ENCODE peak calls at places on chromosome 16, in six cellular contexts. One of them, this sample, is unnamed. For H3K36me3 and H3K4me1, the result is how much of the 10 kb centered on the place peaks cover.

GRCh38 chr16:70789927-70790447 is 11.0 kb downstream of the VAC14 start:
- DNase-seq in left ventricle myocardium inferior: no peak
- DNase-seq in ascending aorta: no peak
- DNase-seq in fibroblast of lung: no peak
- DNase-seq in neuronal stem cell: no peak
- DNase-seq in esophagus muscularis mucosa: no peak
- DNase-seq in this sample: no peak

GRCh38 chr16:84739349-84740124 is 39.7 kb downstream of the USP10 start:
- DNase-seq in left ventricle myocardium inferior: no peak
- DNase-seq in ascending aorta: no peak
- DNase-seq in fibroblast of lung: peak
- DNase-seq in neuronal stem cell: no peak
- DNase-seq in esophagus muscularis mucosa: no peak
- DNase-seq in this sample: no peak

GRCh38 chr16:84315422-84315821 is 20.7 kb downstream of the WFDC1 start:
- DNase-seq in left ventricle myocardium inferior: no peak
- DNase-seq in ascending aorta: no peak
- DNase-seq in fibroblast of lung: no peak
- DNase-seq in neuronal stem cell: no peak
- DNase-seq in esophagus muscularis mucosa: no peak
- DNase-seq in this sample: no peak

GRCh38 chr16:76265434-76266045 is 11.7 kb upstream of the CNTNAP4 start:
- DNase-seq in left ventricle myocardium inferior: no peak
- DNase-seq in ascending aorta: no peak
- DNase-seq in fibroblast of lung: peak
- DNase-seq in neuronal stem cell: no peak
- DNase-seq in esophagus muscularis mucosa: no peak
- DNase-seq in this sample: peak

GRCh38 chr16:24524855-24525652 is 14.3 kb upstream of the RBBP6 start:
- DNase-seq in left ventricle myocardium inferior: no peak
- DNase-seq in ascending aorta: no peak
- DNase-seq in fibroblast of lung: no peak
- DNase-seq in neuronal stem cell: no peak
- DNase-seq in esophagus muscularis mucosa: no peak
- DNase-seq in this sample: no peak

GRCh38 chr16:52617591-52617990 is 70.6 kb upstream of the TOX3 start:
- DNase-seq in left ventricle myocardium inferior: no peak
- DNase-seq in ascending aorta: no peak
- DNase-seq in fibroblast of lung: no peak
- DNase-seq in neuronal stem cell: no peak
- DNase-seq in esophagus muscularis mucosa: no peak
- DNase-seq in this sample: no peak

GRCh38 chr16:80105160-80105559 is 435.6 kb upstream of the DYNLRB2 start:
- DNase-seq in left ventricle myocardium inferior: no peak
- DNase-seq in ascending aorta: no peak
- DNase-seq in fibroblast of lung: peak
- DNase-seq in neuronal stem cell: no peak
- DNase-seq in esophagus muscularis mucosa: no peak
- DNase-seq in this sample: no peak

GRCh38 chr16:9114842-9115241 is 23.4 kb downstream of the HAPSTR1 start:
- DNase-seq in left ventricle myocardium inferior: no peak
- DNase-seq in ascending aorta: no peak
- DNase-seq in fibroblast of lung: no peak
- DNase-seq in neuronal stem cell: no peak
- DNase-seq in esophagus muscularis mucosa: no peak
- DNase-seq in this sample: no peak

GRCh38 chr16:67375161-67375560 is 18.1 kb downstream of the TPPP3 start:
- DNase-seq in left ventricle myocardium inferior: no peak
- DNase-seq in ascending aorta: no peak
- DNase-seq in fibroblast of lung: no peak
- DNase-seq in neuronal stem cell: no peak
- DNase-seq in esophagus muscularis mucosa: no peak
- DNase-seq in this sample: no peak

GRCh38 chr16:66740010-66740409 is 11.4 kb downstream of the DYNC1LI2 start:
- DNase-seq in left ventricle myocardium inferior: no peak
- DNase-seq in ascending aorta: no peak
- DNase-seq in fibroblast of lung: no peak
- DNase-seq in neuronal stem cell: peak
- DNase-seq in esophagus muscularis mucosa: no peak
- DNase-seq in this sample: peak

GRCh38 chr16:85286066-85286712 is 173.9 kb upstream of the CIBAR2 start:
- DNase-seq in left ventricle myocardium inferior: peak
- DNase-seq in ascending aorta: peak
- DNase-seq in fibroblast of lung: peak
- DNase-seq in neuronal stem cell: no peak
- DNase-seq in esophagus muscularis mucosa: no peak
- DNase-seq in this sample: peak

GRCh38 chr16:78648517-78648916 is 549.1 kb downstream of the WWOX start:
- DNase-seq in left ventricle myocardium inferior: no peak
- DNase-seq in ascending aorta: no peak
- DNase-seq in fibroblast of lung: peak
- DNase-seq in neuronal stem cell: no peak
- DNase-seq in esophagus muscularis mucosa: no peak
- DNase-seq in this sample: no peak

GRCh38 chr16:83365166-83365565 is 442.6 kb upstream of the HSBP1 start:
- DNase-seq in left ventricle myocardium inferior: no peak
- DNase-seq in ascending aorta: no peak
- DNase-seq in fibroblast of lung: peak
- DNase-seq in neuronal stem cell: no peak
- DNase-seq in esophagus muscularis mucosa: no peak
- DNase-seq in this sample: no peak

GRCh38 chr16:81634380-81635121 is 144.5 kb upstream of the PLCG2 start:
- DNase-seq in left ventricle myocardium inferior: no peak
- DNase-seq in ascending aorta: no peak
- DNase-seq in fibroblast of lung: peak
- DNase-seq in neuronal stem cell: no peak
- DNase-seq in esophagus muscularis mucosa: no peak
- DNase-seq in this sample: peak

GRCh38 chr16:68035227-68035626 is 12.1 kb downstream of the DUS2 start:
- DNase-seq in left ventricle myocardium inferior: no peak
- DNase-seq in ascending aorta: no peak
- DNase-seq in fibroblast of lung: no peak
- DNase-seq in neuronal stem cell: no peak
- DNase-seq in esophagus muscularis mucosa: no peak
- DNase-seq in this sample: no peak

GRCh38 chr16:77289331-77289809 is 90.2 kb downstream of the SYCE1L start:
- DNase-seq in left ventricle myocardium inferior: no peak
- DNase-seq in ascending aorta: no peak
- DNase-seq in fibroblast of lung: peak
- DNase-seq in neuronal stem cell: no peak
- DNase-seq in esophagus muscularis mucosa: no peak
- DNase-seq in this sample: no peak

GRCh38 chr16:28610595-28611270 is 889 bp upstream of the SULT1A1 start:
- DNase-seq in left ventricle myocardium inferior: no peak
- DNase-seq in ascending aorta: no peak
- DNase-seq in fibroblast of lung: no peak
- DNase-seq in neuronal stem cell: no peak
- DNase-seq in esophagus muscularis mucosa: no peak
- DNase-seq in this sample: no peak

GRCh38 chr16:30488764-30489595 is 16.4 kb downstream of the ITGAL start:
- DNase-seq in left ventricle myocardium inferior: no peak
- DNase-seq in ascending aorta: no peak
- DNase-seq in fibroblast of lung: no peak
- DNase-seq in neuronal stem cell: no peak
- DNase-seq in esophagus muscularis mucosa: no peak
- DNase-seq in this sample: no peak

GRCh38 chr16:85173981-85174751 is 61.9 kb upstream of the CIBAR2 start:
- DNase-seq in left ventricle myocardium inferior: no peak
- DNase-seq in ascending aorta: no peak
- DNase-seq in fibroblast of lung: peak
- DNase-seq in neuronal stem cell: no peak
- DNase-seq in esophagus muscularis mucosa: no peak
- DNase-seq in this sample: no peak

GRCh38 chr16:87541004-87541881 is 48.4 kb upstream of the ZCCHC14 start:
- DNase-seq in left ventricle myocardium inferior: peak
- DNase-seq in ascending aorta: peak
- DNase-seq in fibroblast of lung: peak
- DNase-seq in neuronal stem cell: no peak
- DNase-seq in esophagus muscularis mucosa: no peak
- DNase-seq in this sample: peak

GRCh38 chr16:87542531-87543102 is 49.8 kb upstream of the ZCCHC14 start:
- DNase-seq in left ventricle myocardium inferior: no peak
- DNase-seq in ascending aorta: no peak
- DNase-seq in fibroblast of lung: no peak
- DNase-seq in neuronal stem cell: no peak
- DNase-seq in esophagus muscularis mucosa: no peak
- DNase-seq in this sample: peak

GRCh38 chr16:87541882-87542234 is 49.0 kb upstream of the ZCCHC14 start:
- DNase-seq in left ventricle myocardium inferior: no peak
- DNase-seq in ascending aorta: no peak
- DNase-seq in fibroblast of lung: no peak
- DNase-seq in neuronal stem cell: no peak
- DNase-seq in esophagus muscularis mucosa: no peak
- DNase-seq in this sample: peak

GRCh38 chr16:87540072-87540976 is 47.5 kb upstream of the ZCCHC14 start:
- DNase-seq in left ventricle myocardium inferior: no peak
- DNase-seq in ascending aorta: no peak
- DNase-seq in fibroblast of lung: no peak
- DNase-seq in neuronal stem cell: no peak
- DNase-seq in esophagus muscularis mucosa: no peak
- DNase-seq in this sample: peak

DNA sequence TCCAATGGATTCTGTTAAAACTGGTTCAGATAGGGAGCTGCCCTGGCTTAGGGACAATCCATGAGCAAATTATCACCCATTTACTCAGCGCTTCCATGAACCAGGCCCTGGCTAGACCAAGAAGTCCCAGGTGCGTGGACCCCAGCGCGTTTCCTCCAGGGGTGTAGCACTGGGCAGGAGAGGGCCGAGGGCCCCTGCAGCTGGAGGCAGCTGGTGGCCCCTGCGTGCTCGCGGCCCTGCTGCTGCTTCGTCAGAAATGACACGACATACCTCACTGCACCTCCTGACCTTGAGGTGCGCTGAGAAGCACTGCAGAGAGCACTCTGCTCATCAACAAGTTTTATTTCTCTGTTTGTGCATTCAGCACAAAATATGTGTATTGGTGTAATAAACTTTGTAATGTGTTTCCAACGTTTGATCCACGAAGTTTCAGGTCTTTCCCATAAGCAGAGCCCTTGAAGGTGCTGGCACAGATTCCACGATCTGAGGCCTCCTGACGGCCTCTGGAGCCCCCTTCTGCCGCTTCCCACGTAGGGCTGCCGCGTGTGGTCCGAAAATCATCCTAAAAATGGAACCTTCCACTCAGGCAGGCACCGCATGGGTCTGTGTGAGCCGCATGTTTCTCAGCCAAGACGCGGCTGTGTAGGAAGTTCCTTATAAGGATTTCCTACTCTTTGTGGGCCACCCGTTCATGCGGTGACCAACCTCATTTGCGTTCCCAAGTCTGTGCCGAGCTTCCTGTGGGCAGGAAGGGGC is 50.8 kb upstream of the ZCCHC14 start:
- DNase-seq in left ventricle myocardium inferior: no peak
- DNase-seq in ascending aorta: no peak
- DNase-seq in fibroblast of lung: no peak
- DNase-seq in neuronal stem cell: no peak
- DNase-seq in esophagus muscularis mucosa: no peak
- DNase-seq in this sample: no peak
- H3K36me3 ChIP-seq in left ventricle myocardium inferior: under half
- H3K36me3 ChIP-seq in ascending aorta: under half
- H3K36me3 ChIP-seq in fibroblast of lung: under half
- H3K36me3 ChIP-seq in neuronal stem cell: under half
- H3K36me3 ChIP-seq in esophagus muscularis mucosa: under half
- H3K36me3 ChIP-seq in this sample: under half

GRCh38 chr16:27234171-27234570 is 30.8 kb downstream of the KDM8 start:
- DNase-seq in left ventricle myocardium inferior: no peak
- DNase-seq in ascending aorta: no peak
- DNase-seq in fibroblast of lung: no peak
- DNase-seq in neuronal stem cell: no peak
- DNase-seq in esophagus muscularis mucosa: no peak
- DNase-seq in this sample: no peak
- H3K4me1 ChIP-seq in left ventricle myocardium inferior: half or more
- H3K4me1 ChIP-seq in ascending aorta: under half
- H3K4me1 ChIP-seq in fibroblast of lung: under half
- H3K4me1 ChIP-seq in neuronal stem cell: under half
- H3K4me1 ChIP-seq in esophagus muscularis mucosa: under half
- H3K4me1 ChIP-seq in this sample: under half

DNA sequence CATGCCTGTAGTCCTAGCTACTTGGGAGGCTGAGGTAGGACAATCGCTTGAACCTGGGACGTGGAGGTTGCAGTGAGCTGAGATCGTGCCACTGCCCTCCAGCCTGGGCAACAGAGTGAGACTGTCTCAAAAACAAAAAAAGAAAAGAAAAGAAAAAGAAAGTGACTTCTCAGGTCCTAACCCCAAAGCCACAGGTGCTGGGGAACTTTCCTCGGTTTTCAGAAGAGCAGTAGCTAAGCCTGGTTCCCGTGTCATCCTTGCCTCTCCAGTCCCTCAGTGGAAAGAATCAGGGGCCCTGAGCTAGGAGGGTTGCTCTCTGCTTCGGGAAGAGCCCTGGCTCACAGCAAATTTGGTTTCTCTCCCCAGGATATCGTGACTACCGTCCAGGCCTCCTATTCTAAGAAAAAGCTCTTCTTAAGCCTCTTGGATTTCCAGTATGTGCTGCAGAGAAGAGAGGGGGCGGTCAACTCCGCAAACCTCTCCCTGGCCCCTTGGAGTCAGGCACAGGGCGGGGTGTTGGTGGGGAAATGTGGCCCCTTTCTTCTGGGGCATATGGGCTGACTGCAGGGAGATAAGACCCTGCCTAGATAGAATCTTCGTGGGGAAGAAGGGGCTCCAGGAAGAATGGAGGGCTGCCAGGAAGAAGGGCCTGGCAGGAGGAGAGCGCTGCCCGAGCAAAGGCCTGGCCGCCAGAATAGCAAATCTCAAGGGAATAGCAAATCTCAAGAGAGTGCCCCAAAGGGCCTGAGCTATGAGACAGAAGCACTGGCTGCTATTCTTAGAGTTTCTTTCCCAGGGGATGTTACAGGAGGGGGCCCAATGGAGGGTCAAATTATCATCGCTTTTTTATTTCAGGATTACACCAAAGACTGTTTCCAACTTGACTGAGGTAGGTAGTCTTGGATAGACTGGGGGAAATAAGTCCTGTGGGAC is 8.3 kb upstream of the NLRC5 start:
- DNase-seq in left ventricle myocardium inferior: no peak
- DNase-seq in ascending aorta: no peak
- DNase-seq in fibroblast of lung: no peak
- DNase-seq in neuronal stem cell: no peak
- DNase-seq in esophagus muscularis mucosa: no peak
- DNase-seq in this sample: no peak
- H3K36me3 ChIP-seq in left ventricle myocardium inferior: under half
- H3K36me3 ChIP-seq in ascending aorta: under half
- H3K36me3 ChIP-seq in fibroblast of lung: under half
- H3K36me3 ChIP-seq in neuronal stem cell: under half
- H3K36me3 ChIP-seq in esophagus muscularis mucosa: under half
- H3K36me3 ChIP-seq in this sample: under half

DNA sequence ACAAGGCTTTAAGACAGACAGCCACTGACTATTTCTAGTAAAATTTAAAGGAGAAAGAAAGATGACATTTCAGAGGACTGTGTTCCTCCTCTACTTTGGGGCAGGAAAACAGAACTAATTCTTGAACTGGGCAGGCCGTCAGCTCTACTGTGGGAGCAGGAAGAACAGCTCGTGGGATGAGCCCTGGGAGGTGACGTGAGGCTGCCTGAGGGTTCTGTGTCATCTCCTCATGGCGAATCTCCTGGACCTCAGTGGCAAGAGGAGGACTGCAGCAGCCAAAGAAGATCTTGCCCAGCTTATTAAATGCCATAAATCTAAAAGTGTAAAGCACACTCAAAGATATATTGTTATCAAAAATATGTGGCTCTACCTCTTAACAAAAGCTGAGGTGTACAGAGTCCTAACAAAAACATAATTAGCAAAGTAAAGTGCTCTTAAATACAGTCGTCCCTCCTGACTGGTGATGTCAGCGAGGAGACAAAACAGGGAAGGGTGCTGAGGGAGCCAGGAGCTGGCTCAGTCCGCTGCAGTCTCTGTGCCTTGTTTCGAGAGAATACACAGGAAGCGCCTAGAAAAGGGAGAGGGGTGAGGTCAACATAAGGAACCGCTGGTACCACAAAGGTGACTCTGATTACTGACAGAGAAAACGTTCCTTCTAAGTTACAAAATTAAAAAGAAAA is 58.0 kb downstream of the CREBBP start:
- DNase-seq in left ventricle myocardium inferior: no peak
- DNase-seq in ascending aorta: no peak
- DNase-seq in fibroblast of lung: peak
- DNase-seq in neuronal stem cell: no peak
- DNase-seq in esophagus muscularis mucosa: no peak
- DNase-seq in this sample: no peak
- H3K4me1 ChIP-seq in left ventricle myocardium inferior: half or more
- H3K4me1 ChIP-seq in ascending aorta: half or more
- H3K4me1 ChIP-seq in fibroblast of lung: under half
- H3K4me1 ChIP-seq in neuronal stem cell: under half
- H3K4me1 ChIP-seq in esophagus muscularis mucosa: half or more
- H3K4me1 ChIP-seq in this sample: under half

This sample was measured in SJCRH30.